ENCODE peak calls at places on chromosome X, in ten cellular contexts. P is foreskin fibroblast, X is GM13976, W is sigmoid colon, O is M059J, L is NCI-H2081, N is sciatic nerve, R is hippocampal formation, E is T47D, K is NCI-H1105 treated with DMSO at 0.1 percent for 48 hours. A is an unnamed sample.

GRCh38 chrX:110089656-110090404 is 86.9 kb downstream of the TMEM164 start:
- DNase-seq in R (no peak), W (no peak), P (no peak), L (no peak), N (no peak), O (peak), X (no peak), E (no peak), K (no peak), A (peak)

GRCh38 chrX:51459125-51459524 is 37.3 kb downstream of the NUDT11 start:
- DNase-seq in O (peak), L (no peak), W (no peak), N (no peak), X (no peak), P (peak), K (no peak), R (no peak), E (no peak), A (no peak)

GRCh38 chrX:27276751-27277150 is 186.4 kb downstream of the PPP4R3C start:
- DNase-seq in L (no peak), R (no peak), E (no peak), X (no peak), P (no peak), W (no peak), K (no peak), N (no peak), O (peak), A (no peak)

GRCh38 chrX:3806630-3807029 is 93.2 kb upstream of the PRKX start:
- DNase-seq in R (no peak), P (no peak), L (no peak), N (no peak), X (no peak), W (no peak), O (no peak), E (no peak), K (no peak), A (no peak)

GRCh38 chrX:116204947-116205346 is 34.4 kb downstream of the AGTR2 start:
- DNase-seq in W (no peak), K (peak), P (no peak), L (peak), X (no peak), R (peak), N (no peak), O (peak), E (no peak), A (no peak)

GRCh38 chrX:43643662-43644061 is 12.4 kb upstream of the MAOA start:
- DNase-seq in W (no peak), L (no peak), R (no peak), E (no peak), N (no peak), K (no peak), O (no peak), X (no peak), P (no peak), A (no peak)

GRCh38 chrX:68894513-68895338 is 65.9 kb downstream of the EFNB1 start:
- DNase-seq in O (peak), W (peak), P (peak), R (peak), K (peak), N (peak), E (no peak), L (no peak), X (no peak), A (peak)

GRCh38 chrX:2390754-2391153 is 110.0 kb downstream of the DHRSX start:
- DNase-seq in W (no peak), L (no peak), P (no peak), O (no peak), X (no peak), R (no peak), E (no peak), K (no peak), N (no peak), A (no peak)

GRCh38 chrX:68396953-68397352 is 36.3 kb downstream of the OPHN1 start:
- DNase-seq in P (no peak), E (no peak), R (no peak), L (no peak), N (no peak), X (no peak), W (no peak), O (peak), K (no peak), A (no peak)

GRCh38 chrX:115067812-115068211 is 50.4 kb upstream of the IL13RA2 start:
- DNase-seq in N (no peak), L (no peak), P (no peak), K (no peak), E (no peak), X (no peak), R (no peak), O (peak), W (no peak), A (no peak)

GRCh38 chrX:18984381-18985185 is 669 bp upstream of the PHKA2 start:
- DNase-seq in R (peak), N (peak), O (peak), L (peak), P (peak), E (peak), X (peak), K (peak), W (peak), A (no peak)

GRCh38 chrX:38654302-38654701 is 93.0 kb downstream of the TSPAN7 start:
- DNase-seq in N (no peak), L (peak), E (peak), X (no peak), W (no peak), K (peak), O (peak), P (no peak), R (no peak), A (no peak)

GRCh38 chrX:49230500-49231232 is 2.5 kb downstream of the CACNA1F start:
- DNase-seq in L (no peak), R (no peak), P (no peak), K (no peak), O (no peak), E (peak), W (peak), X (peak), N (peak), A (peak)

GRCh38 chrX:22974616-22975015 is 25.1 kb upstream of the DDX53 start:
- DNase-seq in X (no peak), P (no peak), W (no peak), R (no peak), O (no peak), L (no peak), K (no peak), E (no peak), N (no peak), A (no peak)

GRCh38 chrX:119870626-119871131 is 854 bp downstream of the RNF113A start:
- DNase-seq in L (peak), K (peak), O (peak), E (no peak), R (no peak), X (no peak), P (no peak), N (no peak), W (peak), A (no peak)

GRCh38 chrX:13419918-13420317 is 100.1 kb upstream of the ATXN3L start:
- DNase-seq in O (no peak), L (no peak), X (no peak), P (no peak), N (no peak), W (no peak), K (no peak), E (no peak), R (no peak), A (no peak)

GRCh38 chrX:137858106-137858505 is 292.2 kb downstream of the ZIC3 start:
- DNase-seq in K (no peak), W (no peak), O (no peak), X (no peak), P (no peak), E (no peak), R (no peak), L (no peak), N (no peak), A (no peak)

GRCh38 chrX:19034025-19034424 is 50.1 kb upstream of the PHKA2 start:
- DNase-seq in L (no peak), R (no peak), X (no peak), O (no peak), P (no peak), N (no peak), K (no peak), W (no peak), E (no peak), A (no peak)

GRCh38 chrX:56733459-56734046 is 4.5 kb downstream of the NBDY start:
- DNase-seq in W (peak), E (peak), P (peak), N (peak), L (peak), R (peak), O (peak), X (peak), K (peak), A (no peak)

GRCh38 chrX:16978193-16978984 is 31.9 kb downstream of the REPS2 start:
- DNase-seq in L (no peak), W (no peak), R (no peak), N (no peak), P (no peak), K (no peak), O (no peak), X (no peak), E (no peak), A (no peak)

GRCh38 chrX:153780678-153781427 is at the start of gene SRPK3:
- DNase-seq in X (no peak), W (no peak), N (no peak), P (no peak), K (no peak), R (no peak), L (no peak), E (no peak), O (peak), A (no peak)

GRCh38 chrX:8663325-8663724 is 68.6 kb downstream of the ANOS1 start:
- DNase-seq in N (no peak), O (no peak), L (no peak), R (no peak), W (no peak), K (no peak), P (no peak), X (no peak), E (no peak), A (no peak)

GRCh38 chrX:106999002-106999975 is 723 bp downstream of the MORC4 start:
- DNase-seq in L (peak), N (peak), O (peak), R (peak), X (peak), E (peak), W (peak), K (peak), P (peak), A (no peak)

GRCh38 chrX:48697182-48697727 is 721 bp downstream of the SUV39H1 start:
- DNase-seq in E (no peak), P (no peak), K (no peak), R (no peak), L (no peak), X (peak), N (no peak), O (no peak), W (no peak), A (no peak)

GRCh38 chrX:48003367-48003757 is 427 bp downstream of the ZNF182 start:
- DNase-seq in N (no peak), L (no peak), W (no peak), P (no peak), O (no peak), E (no peak), K (no peak), R (no peak), X (peak), A (no peak)